ENCODE peak calls at places on chromosomes 6 and 20, in four cellular contexts. One of them, this sample, is unnamed.

GRCh38 chr6:89353118-89353556 is 615 bp upstream of the UBE2J1 start:
- DNase-seq in IMR-90: no peak
- DNase-seq in neuronal stem cell: no peak
- DNase-seq in H9: no peak
- DNase-seq in this sample: no peak

GRCh38 chr20:1844723-1845523 is 50.3 kb upstream of the SIRPA start:
- DNase-seq in IMR-90: peak; percentile 92
- DNase-seq in neuronal stem cell: no peak
- DNase-seq in H9: no peak
- DNase-seq in this sample: peak; percentile 20

GRCh38 chr6:119626884-119627619 is 277.5 kb upstream of the MAN1A1 start:
- DNase-seq in IMR-90: no peak
- DNase-seq in neuronal stem cell: no peak
- DNase-seq in H9: no peak
- DNase-seq in this sample: no peak

GRCh38 chr6:91029211-91029610 is 442.3 kb upstream of the MAP3K7 start:
- DNase-seq in IMR-90: no peak
- DNase-seq in neuronal stem cell: no peak
- DNase-seq in H9: no peak
- DNase-seq in this sample: no peak

GRCh38 chr6:122709922-122710512 is 69.5 kb upstream of the FABP7 start:
- DNase-seq in IMR-90: no peak
- DNase-seq in neuronal stem cell: no peak
- DNase-seq in H9: no peak
- DNase-seq in this sample: no peak

GRCh38 chr6:142542704-142543233 is 241.0 kb downstream of the ADGRG6 start:
- DNase-seq in IMR-90: peak; percentile 81
- DNase-seq in neuronal stem cell: no peak
- DNase-seq in H9: no peak
- DNase-seq in this sample: peak; percentile 90

GRCh38 chr6:99016355-99016754 is 68.6 kb upstream of the FBXL4 start:
- DNase-seq in IMR-90: peak; percentile 67
- DNase-seq in neuronal stem cell: no peak
- DNase-seq in H9: no peak
- DNase-seq in this sample: no peak

GRCh38 chr6:33427585-33428218 is 7.8 kb downstream of the SYNGAP1 start:
- DNase-seq in IMR-90: no peak
- DNase-seq in neuronal stem cell: no peak
- DNase-seq in H9: peak; percentile 38
- DNase-seq in this sample: peak; percentile 40

GRCh38 chr20:22698443-22698842 is 114.1 kb upstream of the FOXA2 start:
- DNase-seq in IMR-90: no peak
- DNase-seq in neuronal stem cell: no peak
- DNase-seq in H9: no peak
- DNase-seq in this sample: no peak

GRCh38 chr20:46053416-46053815 is 24.4 kb downstream of the SLC12A5 start:
- DNase-seq in IMR-90: no peak
- DNase-seq in neuronal stem cell: no peak
- DNase-seq in H9: no peak
- DNase-seq in this sample: no peak

GRCh38 chr6:129280719-129281118 is 397.8 kb downstream of the LAMA2 start:
- DNase-seq in IMR-90: no peak
- DNase-seq in neuronal stem cell: no peak
- DNase-seq in H9: no peak
- DNase-seq in this sample: no peak

GRCh38 chr6:159852877-159853276 is 37.9 kb upstream of the MAS1 start:
- DNase-seq in IMR-90: no peak
- DNase-seq in neuronal stem cell: no peak
- DNase-seq in H9: no peak
- DNase-seq in this sample: peak; percentile 37

GRCh38 chr6:41576667-41577066 is 30.5 kb downstream of the FOXP4 start:
- DNase-seq in IMR-90: no peak
- DNase-seq in neuronal stem cell: no peak
- DNase-seq in H9: no peak
- DNase-seq in this sample: no peak

GRCh38 chr6:89597988-89598387 is 40.6 kb downstream of the LYRM2 start:
- DNase-seq in IMR-90: no peak
- DNase-seq in neuronal stem cell: no peak
- DNase-seq in H9: no peak
- DNase-seq in this sample: peak; percentile 67

GRCh38 chr6:150273457-150274309 is 95.1 kb upstream of the IYD start:
- DNase-seq in IMR-90: no peak
- DNase-seq in neuronal stem cell: no peak
- DNase-seq in H9: no peak
- DNase-seq in this sample: no peak

GRCh38 chr6:32967151-32968091 is 973 bp upstream of the BRD2 start:
- DNase-seq in IMR-90: peak; percentile 49
- DNase-seq in neuronal stem cell: no peak
- DNase-seq in H9: peak; percentile 65
- DNase-seq in this sample: no peak

GRCh38 chr6:39197521-39198500 is 31.5 kb downstream of the KCNK5 start:
- DNase-seq in IMR-90: no peak
- DNase-seq in neuronal stem cell: no peak
- DNase-seq in H9: no peak
- DNase-seq in this sample: no peak

GRCh38 chr6:2784061-2784460 is 18.9 kb downstream of the WRNIP1 start:
- DNase-seq in IMR-90: no peak
- DNase-seq in neuronal stem cell: no peak
- DNase-seq in H9: no peak
- DNase-seq in this sample: no peak

GRCh38 chr6:10389739-10390494 is 25.0 kb downstream of the TFAP2A start:
- DNase-seq in IMR-90: no peak
- DNase-seq in neuronal stem cell: peak; percentile 49
- DNase-seq in H9: no peak
- DNase-seq in this sample: no peak

GRCh38 chr6:82712826-82713225 is 349.2 kb downstream of the TPBG start:
- DNase-seq in IMR-90: no peak
- DNase-seq in neuronal stem cell: no peak
- DNase-seq in H9: no peak
- DNase-seq in this sample: no peak

GRCh38 chr20:51810155-51811039 is 8.1 kb upstream of the SALL4 start:
- DNase-seq in IMR-90: no peak
- DNase-seq in neuronal stem cell: no peak
- DNase-seq in H9: peak; percentile 40
- DNase-seq in this sample: peak; percentile 34

GRCh38 chr20:57266251-57267157 is at the start of gene BMP7:
- DNase-seq in IMR-90: no peak
- DNase-seq in neuronal stem cell: no peak
- DNase-seq in H9: peak; percentile 70
- DNase-seq in this sample: peak; percentile 14

GRCh38 chr20:1997483-1998192 is 3.8 kb upstream of the PDYN start:
- DNase-seq in IMR-90: no peak
- DNase-seq in neuronal stem cell: no peak
- DNase-seq in H9: no peak
- DNase-seq in this sample: no peak

GRCh38 chr6:2240961-2241360 is 4.4 kb downstream of the GMDS start:
- DNase-seq in IMR-90: no peak
- DNase-seq in neuronal stem cell: no peak
- DNase-seq in H9: no peak
- DNase-seq in this sample: no peak

GRCh38 chr6:107712523-107713213 is 111.4 kb downstream of the SCML4 start:
- DNase-seq in IMR-90: peak; percentile 86
- DNase-seq in neuronal stem cell: no peak
- DNase-seq in H9: no peak
- DNase-seq in this sample: no peak

GRCh38 chr6:80638222-80639055 is 532.0 kb downstream of the BCKDHB start:
- DNase-seq in IMR-90: peak; percentile 99
- DNase-seq in neuronal stem cell: no peak
- DNase-seq in H9: peak; percentile 53
- DNase-seq in this sample: peak; percentile 71

GRCh38 chr20:17571153-17571527 is 1.3 kb downstream of the DSTN start:
- DNase-seq in IMR-90: no peak
- DNase-seq in neuronal stem cell: no peak
- DNase-seq in H9: no peak
- DNase-seq in this sample: no peak

DNA sequence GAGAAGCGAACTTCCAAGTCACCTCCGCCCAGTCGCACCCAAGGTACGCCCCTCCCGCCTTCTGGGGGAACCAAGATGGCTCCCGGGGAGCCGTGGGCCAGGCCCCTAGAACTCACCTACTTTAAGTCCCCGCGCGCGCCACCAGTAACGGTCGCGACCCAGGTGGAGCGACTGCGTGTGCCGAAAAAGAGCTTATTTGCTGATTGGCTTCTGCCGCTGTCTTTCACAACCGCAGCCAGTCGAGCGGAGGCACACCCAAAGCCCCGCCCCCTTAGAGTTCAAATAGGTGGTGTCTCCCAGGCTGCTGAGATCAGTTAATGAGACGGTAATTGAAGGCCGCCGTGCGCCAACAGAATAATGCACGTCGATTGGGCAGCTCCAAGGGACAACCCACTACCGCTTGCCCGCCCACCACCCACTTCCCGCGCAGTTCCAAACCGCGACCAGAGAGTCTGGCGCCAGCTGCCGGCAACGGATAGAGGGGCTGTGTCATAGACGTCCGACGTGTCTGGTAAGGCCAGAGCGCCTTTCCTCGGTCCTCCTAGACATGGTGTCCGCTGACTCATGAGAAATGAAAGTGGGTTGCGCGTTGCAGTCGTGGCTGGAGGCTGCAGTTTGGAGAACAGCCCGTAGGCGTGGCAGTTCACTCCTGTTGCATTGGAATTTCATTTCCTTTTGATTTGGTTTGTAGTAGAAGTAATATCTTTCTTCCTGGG is at the start of gene MDC1:
- DNase-seq in IMR-90: peak; percentile 100
- DNase-seq in neuronal stem cell: peak; percentile 99
- DNase-seq in H9: peak; percentile 100
- DNase-seq in this sample: peak; percentile 100
- H4K8ac ChIP-seq in IMR-90: peak within 1 kb of the TSS; percentile 96
- H4K8ac ChIP-seq in neuronal stem cell: no peak within 1 kb of the TSS
- H4K8ac ChIP-seq in H9: no peak within 1 kb of the TSS
- H4K8ac ChIP-seq in this sample: peak within 1 kb of the TSS; percentile 73

DNA sequence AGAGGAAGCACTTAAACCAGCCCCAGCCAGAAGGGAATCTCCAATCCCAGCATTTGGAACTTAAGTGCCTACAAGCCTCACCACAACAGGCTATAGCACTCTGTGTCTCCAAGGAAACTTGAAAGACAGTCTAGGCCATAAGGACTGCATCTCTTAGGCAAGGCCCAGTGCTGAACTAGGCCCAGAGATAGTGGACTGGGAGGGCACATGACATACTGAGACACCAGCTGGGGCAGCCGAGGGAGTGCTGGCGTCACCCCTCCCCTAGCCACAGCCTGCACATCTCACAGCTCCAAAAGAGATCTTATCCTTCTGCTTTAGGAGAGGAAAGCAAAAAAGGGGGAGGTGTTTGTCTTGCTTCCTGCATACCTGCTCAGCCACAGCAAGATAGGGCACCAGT is 618.5 kb downstream of the COL12A1 start:
- DNase-seq in IMR-90: no peak
- DNase-seq in neuronal stem cell: no peak
- DNase-seq in H9: no peak
- DNase-seq in this sample: no peak
- H3K4me1 ChIP-seq in IMR-90: no peaks in the 10 kb centered on the region
- H3K4me1 ChIP-seq in neuronal stem cell: no peaks in the 10 kb centered on the region
- H3K4me1 ChIP-seq in H9: no peaks in the 10 kb centered on the region
- H3K4me1 ChIP-seq in this sample: peaks cover 10% of the 10 kb centered on the region

GRCh38 chr6:7392402-7392801 is 2.8 kb downstream of the RIOK1 start:
- DNase-seq in IMR-90: no peak
- DNase-seq in neuronal stem cell: no peak
- DNase-seq in H9: no peak
- DNase-seq in this sample: no peak

GRCh38 chr6:7389451-7390217 is at the start of the genes CAGE1 and RIOK1:
- DNase-seq in IMR-90: peak; percentile 93
- DNase-seq in neuronal stem cell: peak; percentile 91
- DNase-seq in H9: peak; percentile 96
- DNase-seq in this sample: peak; percentile 94

GRCh38 chr6:7391244-7391643 is 1.6 kb downstream of the RIOK1 start:
- DNase-seq in IMR-90: no peak
- DNase-seq in neuronal stem cell: no peak
- DNase-seq in H9: no peak
- DNase-seq in this sample: no peak

GRCh38 chr6:7390218-7390878 is 740 bp downstream of the RIOK1 start:
- DNase-seq in IMR-90: peak; percentile 76
- DNase-seq in neuronal stem cell: no peak
- DNase-seq in H9: no peak
- DNase-seq in this sample: no peak

GRCh38 chr6:7389162-7389450 is 436 bp downstream of the CAGE1 start:
- DNase-seq in IMR-90: peak; percentile 71
- DNase-seq in neuronal stem cell: no peak
- DNase-seq in H9: no peak
- DNase-seq in this sample: peak; percentile 85
- H3K4ac ChIP-seq in IMR-90: peak overlapping the region; percentile 75
- H3K4ac ChIP-seq in neuronal stem cell: no peak overlapping the region
- H3K4ac ChIP-seq in H9: no peak overlapping the region
- H3K4ac ChIP-seq in this sample: peak overlapping the region; percentile 71

DNA sequence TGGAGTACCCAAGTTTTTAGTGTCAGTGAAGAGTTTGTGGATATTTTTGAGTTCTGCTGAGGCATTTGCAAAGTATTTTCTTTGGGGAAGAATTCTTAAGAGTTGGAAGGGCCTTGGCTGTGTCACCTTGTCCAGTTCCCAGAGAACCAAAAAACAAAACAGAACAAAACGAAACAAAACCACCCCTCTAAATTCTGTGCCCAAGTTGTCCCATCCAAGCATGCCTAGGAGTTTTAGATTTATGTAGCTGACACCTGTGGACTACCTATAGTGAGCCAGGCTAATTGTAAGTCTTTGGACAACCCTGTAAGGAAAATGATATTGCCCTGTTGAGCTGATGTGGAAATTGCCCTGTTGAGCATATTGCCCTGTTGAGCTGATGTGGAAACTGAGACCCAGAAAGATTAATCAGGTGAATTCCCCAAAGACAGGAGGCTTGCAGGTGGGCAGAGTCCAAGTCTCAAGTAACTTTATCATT is 1.0 kb upstream of the ECI2 start:
- DNase-seq in IMR-90: no peak
- DNase-seq in neuronal stem cell: no peak
- DNase-seq in H9: no peak
- DNase-seq in this sample: no peak
- H4K8ac ChIP-seq in IMR-90: peak overlapping the region; percentile 83
- H4K8ac ChIP-seq in neuronal stem cell: no peak overlapping the region
- H4K8ac ChIP-seq in H9: no peak overlapping the region
- H4K8ac ChIP-seq in this sample: no peak overlapping the region

DNA sequence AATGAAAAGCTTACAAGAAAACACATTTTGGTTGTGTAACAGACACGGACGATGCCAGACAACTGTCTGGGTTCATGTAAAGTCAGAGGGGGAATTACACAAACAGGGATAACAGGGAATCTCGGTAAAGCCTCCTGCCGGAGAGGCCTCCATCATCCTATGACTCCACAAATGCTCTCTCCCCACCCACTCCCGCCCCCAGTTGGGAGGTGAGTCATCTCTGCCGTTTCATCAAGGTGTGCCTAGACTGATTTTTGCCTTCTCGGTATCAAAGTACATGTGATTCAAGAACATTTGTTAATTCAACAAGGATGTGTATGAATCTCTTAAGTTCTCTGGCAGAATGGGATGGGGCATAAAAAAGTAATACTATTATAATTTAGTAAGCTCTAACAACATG is 304.9 kb upstream of the PRDM1 start:
- DNase-seq in IMR-90: no peak
- DNase-seq in neuronal stem cell: no peak
- DNase-seq in H9: no peak
- DNase-seq in this sample: peak; percentile 63
- H3K4me1 ChIP-seq in IMR-90: no peaks in the 10 kb centered on the region
- H3K4me1 ChIP-seq in neuronal stem cell: no peaks in the 10 kb centered on the region
- H3K4me1 ChIP-seq in H9: no peaks in the 10 kb centered on the region
- H3K4me1 ChIP-seq in this sample: no peaks in the 10 kb centered on the region

This sample was measured in trophoblast cell.